ENCODE peak calls at places on chromosomes 11 and 22, in four cellular contexts. E is psoas muscle, U is astrocyte of the spinal cord, T is cardiac fibroblast. F is an unnamed sample.

GRCh38 chr11:8080674-8081590 is at the start of gene TUB:
- DNase-seq in T (peak; percentile 27), E (peak; percentile 32), U (no peak), F (peak; percentile 77)

GRCh38 chr22:42459273-42460040 is 27.3 kb upstream of the NFAM1 start:
- DNase-seq in E (no peak), T (no peak), U (no peak), F (no peak)

GRCh38 chr11:35814720-35815305 is 129.0 kb upstream of the LDLRAD3 start:
- DNase-seq in E (no peak), T (peak; percentile 87), U (no peak), F (no peak)

GRCh38 chr11:107043242-107043991 is 25.1 kb upstream of the GUCY1A2 start:
- DNase-seq in E (no peak), U (peak; percentile 98), T (peak; percentile 85), F (no peak)

GRCh38 chr11:102253018-102253775 is 64.1 kb upstream of the BIRC3 start:
- DNase-seq in T (no peak), E (no peak), U (no peak), F (no peak)

GRCh38 chr22:40200795-40201194 is 23.1 kb downstream of the TNRC6B start:
- DNase-seq in T (no peak), E (no peak), U (no peak), F (no peak)

GRCh38 chr22:24435323-24435645 is 7.9 kb downstream of the ADORA2A start:
- DNase-seq in U (no peak), T (no peak), E (no peak), F (no peak)

GRCh38 chr22:49828599-49828965 is 909 bp upstream of the BRD1 start:
- DNase-seq in U (no peak), T (no peak), E (no peak), F (no peak)

F was measured in aorta.